ENCODE peak calls at places on chromosomes 7 and 10, in eight cellular contexts. One of them, this sample, is unnamed.

GRCh38 chr7:95609277-95609971 is 13.1 kb upstream of the PDK4 start:
- DNase-seq in amygdala: peak; percentile 38
- DNase-seq in stimulated activated CD4-positive, alpha-beta T cell treated with anti-CD3 and anti-CD28 coated beads, Interleukin-2, amount 100 ng/mL, for 48 hours: no peak
- DNase-seq in osteocyte: no peak
- DNase-seq in NCI-H1436: no peak
- DNase-seq in H54: no peak
- DNase-seq in stimulated activated naive B cell treated with anti-CD40 and anti-IgM and Interleukin-4, amounts not matched to agents 10 μg/mL and 1 μg/mL and 100 μg/mL, for 72 hours: no peak
- DNase-seq in MCF 10A: peak; percentile 52
- DNase-seq in this sample: no peak

GRCh38 chr7:83550100-83550499 is 98.8 kb downstream of the SEMA3E start:
- DNase-seq in amygdala: no peak
- DNase-seq in stimulated activated CD4-positive, alpha-beta T cell treated with anti-CD3 and anti-CD28 coated beads, Interleukin-2, amount 100 ng/mL, for 48 hours: no peak
- DNase-seq in osteocyte: no peak
- DNase-seq in NCI-H1436: no peak
- DNase-seq in H54: no peak
- DNase-seq in stimulated activated naive B cell treated with anti-CD40 and anti-IgM and Interleukin-4, amounts not matched to agents 10 μg/mL and 1 μg/mL and 100 μg/mL, for 72 hours: no peak
- DNase-seq in MCF 10A: no peak
- DNase-seq in this sample: no peak

GRCh38 chr10:77163670-77164348 is 473.8 kb downstream of the KCNMA1 start:
- DNase-seq in amygdala: no peak
- DNase-seq in stimulated activated CD4-positive, alpha-beta T cell treated with anti-CD3 and anti-CD28 coated beads, Interleukin-2, amount 100 ng/mL, for 48 hours: no peak
- DNase-seq in osteocyte: peak; percentile 86
- DNase-seq in NCI-H1436: no peak
- DNase-seq in H54: peak; percentile 61
- DNase-seq in stimulated activated naive B cell treated with anti-CD40 and anti-IgM and Interleukin-4, amounts not matched to agents 10 μg/mL and 1 μg/mL and 100 μg/mL, for 72 hours: no peak
- DNase-seq in MCF 10A: peak; percentile 97
- DNase-seq in this sample: no peak

GRCh38 chr7:131747625-131748024 is 191.2 kb upstream of the PODXL start:
- DNase-seq in amygdala: no peak
- DNase-seq in stimulated activated CD4-positive, alpha-beta T cell treated with anti-CD3 and anti-CD28 coated beads, Interleukin-2, amount 100 ng/mL, for 48 hours: no peak
- DNase-seq in osteocyte: no peak
- DNase-seq in NCI-H1436: no peak
- DNase-seq in H54: no peak
- DNase-seq in stimulated activated naive B cell treated with anti-CD40 and anti-IgM and Interleukin-4, amounts not matched to agents 10 μg/mL and 1 μg/mL and 100 μg/mL, for 72 hours: no peak
- DNase-seq in MCF 10A: no peak
- DNase-seq in this sample: no peak

GRCh38 chr7:25399000-25399750 is 170.9 kb upstream of the NPVF start:
- DNase-seq in amygdala: no peak
- DNase-seq in stimulated activated CD4-positive, alpha-beta T cell treated with anti-CD3 and anti-CD28 coated beads, Interleukin-2, amount 100 ng/mL, for 48 hours: no peak
- DNase-seq in osteocyte: no peak
- DNase-seq in NCI-H1436: no peak
- DNase-seq in H54: no peak
- DNase-seq in stimulated activated naive B cell treated with anti-CD40 and anti-IgM and Interleukin-4, amounts not matched to agents 10 μg/mL and 1 μg/mL and 100 μg/mL, for 72 hours: no peak
- DNase-seq in MCF 10A: no peak
- DNase-seq in this sample: no peak

GRCh38 chr7:93232673-93233018 is 480 bp downstream of the VPS50 start:
- DNase-seq in amygdala: no peak
- DNase-seq in stimulated activated CD4-positive, alpha-beta T cell treated with anti-CD3 and anti-CD28 coated beads, Interleukin-2, amount 100 ng/mL, for 48 hours: no peak
- DNase-seq in osteocyte: no peak
- DNase-seq in NCI-H1436: no peak
- DNase-seq in H54: no peak
- DNase-seq in stimulated activated naive B cell treated with anti-CD40 and anti-IgM and Interleukin-4, amounts not matched to agents 10 μg/mL and 1 μg/mL and 100 μg/mL, for 72 hours: no peak
- DNase-seq in MCF 10A: no peak
- DNase-seq in this sample: no peak

GRCh38 chr7:107180378-107180777 is 11.6 kb downstream of the HBP1 start:
- DNase-seq in amygdala: no peak
- DNase-seq in stimulated activated CD4-positive, alpha-beta T cell treated with anti-CD3 and anti-CD28 coated beads, Interleukin-2, amount 100 ng/mL, for 48 hours: peak; percentile 50
- DNase-seq in osteocyte: no peak
- DNase-seq in NCI-H1436: no peak
- DNase-seq in H54: no peak
- DNase-seq in stimulated activated naive B cell treated with anti-CD40 and anti-IgM and Interleukin-4, amounts not matched to agents 10 μg/mL and 1 μg/mL and 100 μg/mL, for 72 hours: peak; percentile 32
- DNase-seq in MCF 10A: peak; percentile 93
- DNase-seq in this sample: no peak

GRCh38 chr10:124124123-124124768 is 30.8 kb upstream of the CHST15 start:
- DNase-seq in amygdala: no peak
- DNase-seq in stimulated activated CD4-positive, alpha-beta T cell treated with anti-CD3 and anti-CD28 coated beads, Interleukin-2, amount 100 ng/mL, for 48 hours: no peak
- DNase-seq in osteocyte: no peak
- DNase-seq in NCI-H1436: no peak
- DNase-seq in H54: no peak
- DNase-seq in stimulated activated naive B cell treated with anti-CD40 and anti-IgM and Interleukin-4, amounts not matched to agents 10 μg/mL and 1 μg/mL and 100 μg/mL, for 72 hours: peak; percentile 54
- DNase-seq in MCF 10A: no peak
- DNase-seq in this sample: no peak

GRCh38 chr7:97021443-97022261 is 3.0 kb downstream of the DLX5 start:
- DNase-seq in amygdala: no peak
- DNase-seq in stimulated activated CD4-positive, alpha-beta T cell treated with anti-CD3 and anti-CD28 coated beads, Interleukin-2, amount 100 ng/mL, for 48 hours: no peak
- DNase-seq in osteocyte: no peak
- DNase-seq in NCI-H1436: no peak
- DNase-seq in H54: no peak
- DNase-seq in stimulated activated naive B cell treated with anti-CD40 and anti-IgM and Interleukin-4, amounts not matched to agents 10 μg/mL and 1 μg/mL and 100 μg/mL, for 72 hours: no peak
- DNase-seq in MCF 10A: no peak
- DNase-seq in this sample: no peak

GRCh38 chr7:66758964-66759628 is 18.6 kb downstream of the RABGEF1 start:
- DNase-seq in amygdala: no peak
- DNase-seq in stimulated activated CD4-positive, alpha-beta T cell treated with anti-CD3 and anti-CD28 coated beads, Interleukin-2, amount 100 ng/mL, for 48 hours: peak; percentile 18
- DNase-seq in osteocyte: no peak
- DNase-seq in NCI-H1436: no peak
- DNase-seq in H54: no peak
- DNase-seq in stimulated activated naive B cell treated with anti-CD40 and anti-IgM and Interleukin-4, amounts not matched to agents 10 μg/mL and 1 μg/mL and 100 μg/mL, for 72 hours: no peak
- DNase-seq in MCF 10A: no peak
- DNase-seq in this sample: no peak

GRCh38 chr7:117014673-117015133 is 61.4 kb downstream of the ST7 start:
- DNase-seq in amygdala: peak; percentile 17
- DNase-seq in stimulated activated CD4-positive, alpha-beta T cell treated with anti-CD3 and anti-CD28 coated beads, Interleukin-2, amount 100 ng/mL, for 48 hours: no peak
- DNase-seq in osteocyte: no peak
- DNase-seq in NCI-H1436: no peak
- DNase-seq in H54: no peak
- DNase-seq in stimulated activated naive B cell treated with anti-CD40 and anti-IgM and Interleukin-4, amounts not matched to agents 10 μg/mL and 1 μg/mL and 100 μg/mL, for 72 hours: no peak
- DNase-seq in MCF 10A: no peak
- DNase-seq in this sample: peak; percentile 72

GRCh38 chr10:21165489-21165888 is 268.4 kb upstream of the NEBL start:
- DNase-seq in amygdala: no peak
- DNase-seq in stimulated activated CD4-positive, alpha-beta T cell treated with anti-CD3 and anti-CD28 coated beads, Interleukin-2, amount 100 ng/mL, for 48 hours: no peak
- DNase-seq in osteocyte: no peak
- DNase-seq in NCI-H1436: no peak
- DNase-seq in H54: no peak
- DNase-seq in stimulated activated naive B cell treated with anti-CD40 and anti-IgM and Interleukin-4, amounts not matched to agents 10 μg/mL and 1 μg/mL and 100 μg/mL, for 72 hours: no peak
- DNase-seq in MCF 10A: no peak
- DNase-seq in this sample: no peak

GRCh38 chr10:90162464-90162863 is 461.1 kb downstream of the KIF20B start:
- DNase-seq in amygdala: no peak
- DNase-seq in stimulated activated CD4-positive, alpha-beta T cell treated with anti-CD3 and anti-CD28 coated beads, Interleukin-2, amount 100 ng/mL, for 48 hours: no peak
- DNase-seq in osteocyte: no peak
- DNase-seq in NCI-H1436: no peak
- DNase-seq in H54: no peak
- DNase-seq in stimulated activated naive B cell treated with anti-CD40 and anti-IgM and Interleukin-4, amounts not matched to agents 10 μg/mL and 1 μg/mL and 100 μg/mL, for 72 hours: no peak
- DNase-seq in MCF 10A: no peak
- DNase-seq in this sample: no peak

GRCh38 chr7:121039994-121040393 is 51.5 kb downstream of the CPED1 start:
- DNase-seq in amygdala: no peak
- DNase-seq in stimulated activated CD4-positive, alpha-beta T cell treated with anti-CD3 and anti-CD28 coated beads, Interleukin-2, amount 100 ng/mL, for 48 hours: no peak
- DNase-seq in osteocyte: no peak
- DNase-seq in NCI-H1436: no peak
- DNase-seq in H54: no peak
- DNase-seq in stimulated activated naive B cell treated with anti-CD40 and anti-IgM and Interleukin-4, amounts not matched to agents 10 μg/mL and 1 μg/mL and 100 μg/mL, for 72 hours: no peak
- DNase-seq in MCF 10A: no peak
- DNase-seq in this sample: no peak

GRCh38 chr10:29353291-29353690 is 64.4 kb downstream of the LYZL1 start:
- DNase-seq in amygdala: no peak
- DNase-seq in stimulated activated CD4-positive, alpha-beta T cell treated with anti-CD3 and anti-CD28 coated beads, Interleukin-2, amount 100 ng/mL, for 48 hours: no peak
- DNase-seq in osteocyte: no peak
- DNase-seq in NCI-H1436: no peak
- DNase-seq in H54: no peak
- DNase-seq in stimulated activated naive B cell treated with anti-CD40 and anti-IgM and Interleukin-4, amounts not matched to agents 10 μg/mL and 1 μg/mL and 100 μg/mL, for 72 hours: no peak
- DNase-seq in MCF 10A: no peak
- DNase-seq in this sample: no peak

GRCh38 chr7:132580277-132580676 is 4.0 kb upstream of the PLXNA4 start:
- DNase-seq in amygdala: no peak
- DNase-seq in stimulated activated CD4-positive, alpha-beta T cell treated with anti-CD3 and anti-CD28 coated beads, Interleukin-2, amount 100 ng/mL, for 48 hours: no peak
- DNase-seq in osteocyte: no peak
- DNase-seq in NCI-H1436: no peak
- DNase-seq in H54: no peak
- DNase-seq in stimulated activated naive B cell treated with anti-CD40 and anti-IgM and Interleukin-4, amounts not matched to agents 10 μg/mL and 1 μg/mL and 100 μg/mL, for 72 hours: no peak
- DNase-seq in MCF 10A: peak; percentile 14
- DNase-seq in this sample: no peak

GRCh38 chr7:87330942-87331341 is 14.5 kb upstream of the CROT start:
- DNase-seq in amygdala: no peak
- DNase-seq in stimulated activated CD4-positive, alpha-beta T cell treated with anti-CD3 and anti-CD28 coated beads, Interleukin-2, amount 100 ng/mL, for 48 hours: no peak
- DNase-seq in osteocyte: no peak
- DNase-seq in NCI-H1436: no peak
- DNase-seq in H54: no peak
- DNase-seq in stimulated activated naive B cell treated with anti-CD40 and anti-IgM and Interleukin-4, amounts not matched to agents 10 μg/mL and 1 μg/mL and 100 μg/mL, for 72 hours: no peak
- DNase-seq in MCF 10A: no peak
- DNase-seq in this sample: no peak

GRCh38 chr7:133039614-133040013 is 42.3 kb downstream of the CHCHD3 start:
- DNase-seq in amygdala: no peak
- DNase-seq in stimulated activated CD4-positive, alpha-beta T cell treated with anti-CD3 and anti-CD28 coated beads, Interleukin-2, amount 100 ng/mL, for 48 hours: no peak
- DNase-seq in osteocyte: no peak
- DNase-seq in NCI-H1436: no peak
- DNase-seq in H54: no peak
- DNase-seq in stimulated activated naive B cell treated with anti-CD40 and anti-IgM and Interleukin-4, amounts not matched to agents 10 μg/mL and 1 μg/mL and 100 μg/mL, for 72 hours: no peak
- DNase-seq in MCF 10A: no peak
- DNase-seq in this sample: no peak

GRCh38 chr10:123726381-123726780 is 60.2 kb downstream of the GPR26 start:
- DNase-seq in amygdala: no peak
- DNase-seq in stimulated activated CD4-positive, alpha-beta T cell treated with anti-CD3 and anti-CD28 coated beads, Interleukin-2, amount 100 ng/mL, for 48 hours: no peak
- DNase-seq in osteocyte: no peak
- DNase-seq in NCI-H1436: no peak
- DNase-seq in H54: no peak
- DNase-seq in stimulated activated naive B cell treated with anti-CD40 and anti-IgM and Interleukin-4, amounts not matched to agents 10 μg/mL and 1 μg/mL and 100 μg/mL, for 72 hours: no peak
- DNase-seq in MCF 10A: no peak
- DNase-seq in this sample: no peak

GRCh38 chr7:8214162-8214897 is 47.6 kb downstream of the ICA1 start:
- DNase-seq in amygdala: no peak
- DNase-seq in stimulated activated CD4-positive, alpha-beta T cell treated with anti-CD3 and anti-CD28 coated beads, Interleukin-2, amount 100 ng/mL, for 48 hours: no peak
- DNase-seq in osteocyte: no peak
- DNase-seq in NCI-H1436: no peak
- DNase-seq in H54: peak; percentile 25
- DNase-seq in stimulated activated naive B cell treated with anti-CD40 and anti-IgM and Interleukin-4, amounts not matched to agents 10 μg/mL and 1 μg/mL and 100 μg/mL, for 72 hours: no peak
- DNase-seq in MCF 10A: no peak
- DNase-seq in this sample: no peak

GRCh38 chr7:57876-58275 is 134.5 kb upstream of the FAM20C start:
- DNase-seq in amygdala: no peak
- DNase-seq in stimulated activated CD4-positive, alpha-beta T cell treated with anti-CD3 and anti-CD28 coated beads, Interleukin-2, amount 100 ng/mL, for 48 hours: no peak
- DNase-seq in osteocyte: peak; percentile 62
- DNase-seq in NCI-H1436: no peak
- DNase-seq in H54: no peak
- DNase-seq in stimulated activated naive B cell treated with anti-CD40 and anti-IgM and Interleukin-4, amounts not matched to agents 10 μg/mL and 1 μg/mL and 100 μg/mL, for 72 hours: no peak
- DNase-seq in MCF 10A: no peak
- DNase-seq in this sample: no peak

GRCh38 chr10:30736685-30737232 is 107.2 kb upstream of the LYZL2 start:
- DNase-seq in amygdala: peak; percentile 18
- DNase-seq in stimulated activated CD4-positive, alpha-beta T cell treated with anti-CD3 and anti-CD28 coated beads, Interleukin-2, amount 100 ng/mL, for 48 hours: no peak
- DNase-seq in osteocyte: peak; percentile 90
- DNase-seq in NCI-H1436: no peak
- DNase-seq in H54: peak; percentile 82
- DNase-seq in stimulated activated naive B cell treated with anti-CD40 and anti-IgM and Interleukin-4, amounts not matched to agents 10 μg/mL and 1 μg/mL and 100 μg/mL, for 72 hours: peak; percentile 47
- DNase-seq in MCF 10A: peak; percentile 84
- DNase-seq in this sample: peak; percentile 77

GRCh38 chr7:38704751-38705150 is 73.6 kb upstream of the AMPH start:
- DNase-seq in amygdala: no peak
- DNase-seq in stimulated activated CD4-positive, alpha-beta T cell treated with anti-CD3 and anti-CD28 coated beads, Interleukin-2, amount 100 ng/mL, for 48 hours: no peak
- DNase-seq in osteocyte: no peak
- DNase-seq in NCI-H1436: no peak
- DNase-seq in H54: no peak
- DNase-seq in stimulated activated naive B cell treated with anti-CD40 and anti-IgM and Interleukin-4, amounts not matched to agents 10 μg/mL and 1 μg/mL and 100 μg/mL, for 72 hours: no peak
- DNase-seq in MCF 10A: peak; percentile 16
- DNase-seq in this sample: no peak

GRCh38 chr10:127118024-127118423 is 78.4 kb downstream of the INSYN2A start:
- DNase-seq in amygdala: no peak
- DNase-seq in stimulated activated CD4-positive, alpha-beta T cell treated with anti-CD3 and anti-CD28 coated beads, Interleukin-2, amount 100 ng/mL, for 48 hours: no peak
- DNase-seq in osteocyte: no peak
- DNase-seq in NCI-H1436: no peak
- DNase-seq in H54: no peak
- DNase-seq in stimulated activated naive B cell treated with anti-CD40 and anti-IgM and Interleukin-4, amounts not matched to agents 10 μg/mL and 1 μg/mL and 100 μg/mL, for 72 hours: no peak
- DNase-seq in MCF 10A: no peak
- DNase-seq in this sample: no peak

This sample was measured in right atrium auricular region.